ENCODE peak calls at places on chromosomes 6 and 20, in seven cellular contexts. B is frontal cortex, L is psoas muscle, V is Daoy, K is NCI-H2081, O is H54, R is skeletal muscle cell. Y is an unnamed sample.

GRCh38 chr6:64815718-64816117 is 891.3 kb downstream of the EYS start:
- DNase-seq in L (no peak), V (no peak), R (peak), B (no peak), K (no peak), O (no peak), Y (no peak)

GRCh38 chr6:47710295-47710694 is 11.9 kb downstream of the ADGRF4 start:
- DNase-seq in V (no peak), O (no peak), B (no peak), L (no peak), K (no peak), R (no peak), Y (no peak)

GRCh38 chr6:135161996-135162395 is 19.1 kb upstream of the MYB start:
- DNase-seq in R (no peak), V (no peak), K (no peak), L (no peak), B (no peak), O (no peak), Y (no peak)

GRCh38 chr6:139296927-139297326 is 5.1 kb upstream of the TXLNB start:
- DNase-seq in R (peak), K (no peak), V (peak), O (no peak), L (no peak), B (no peak), Y (no peak)

GRCh38 chr6:131652472-131652871 is 15.4 kb downstream of the ENPP3 start:
- DNase-seq in V (peak), R (no peak), B (no peak), L (no peak), K (peak), O (no peak), Y (peak)

GRCh38 chr6:41466437-41466990 is 79.7 kb upstream of the FOXP4 start:
- DNase-seq in L (no peak), V (no peak), O (no peak), B (no peak), K (no peak), R (no peak), Y (no peak)

GRCh38 chr6:125124250-125124777 is 29.3 kb upstream of the TPD52L1 start:
- DNase-seq in V (peak), B (no peak), L (no peak), R (no peak), K (no peak), O (no peak), Y (no peak)

GRCh38 chr6:78835817-78836216 is 31.5 kb upstream of the IRAK1BP1 start:
- DNase-seq in K (no peak), O (no peak), B (peak), R (no peak), V (no peak), L (no peak), Y (no peak)

GRCh38 chr20:1376453-1377270 is 16.2 kb downstream of the FKBP1A start:
- DNase-seq in R (no peak), O (no peak), B (no peak), L (no peak), K (no peak), V (no peak), Y (no peak)

Y was measured in NCI-H510A.